ENCODE peak calls at places on chromosomes 1 and 21, in nine cellular contexts. A is sigmoid colon; C is hepatocyte; V is naive thymus-derived CD4-positive, alpha-beta T cell; I is GM23248; J is AG10803; S is lung; T is heart left ventricle; X is bronchial epithelial cell. U is an unnamed sample.
A peak's percentile ranks its signal among the peaks of the same experiment; 100 is the strongest.

GRCh38 chr1:205569411-205570172 is 62.2 kb downstream of the ELK4 start:
- DNase-seq in A (peak; percentile 59), C (no peak), V (no peak), I (no peak), J (no peak), S (no peak), T (no peak), X (no peak), U (no peak)

GRCh38 chr1:180360333-180361075 is 130.4 kb downstream of the LHX4 start:
- DNase-seq in A (no peak), C (no peak), V (no peak), I (peak; percentile 75), J (peak; percentile 22), S (no peak), T (no peak), X (peak; percentile 81), U (no peak)

GRCh38 chr1:163922743-163923186 is 601.0 kb downstream of the NUF2 start:
- DNase-seq in A (no peak), C (no peak), V (no peak), I (no peak), J (peak; percentile 4), S (no peak), T (no peak), X (no peak), U (no peak)

GRCh38 chr1:229062135-229062534 is 208.8 kb upstream of the RAB4A start:
- DNase-seq in A (peak; percentile 76), C (no peak), V (no peak), I (no peak), J (no peak), S (no peak), T (no peak), X (no peak), U (no peak)

GRCh38 chr1:184970691-184971161 is 3.6 kb downstream of the NIBAN1 start:
- DNase-seq in A (no peak), C (no peak), V (no peak), I (peak; percentile 53), J (peak; percentile 35), S (no peak), T (no peak), X (peak; percentile 35), U (no peak)

GRCh38 chr1:110556471-110556807 is 37.5 kb upstream of the KCNA10 start:
- DNase-seq in A (peak; percentile 79), C (no peak), V (no peak), I (no peak), J (no peak), S (no peak), T (no peak), X (no peak), U (no peak)

GRCh38 chr21:25916226-25916625 is 181.5 kb downstream of the GABPA start:
- DNase-seq in A (no peak), C (no peak), V (no peak), I (no peak), J (no peak), S (no peak), T (no peak), X (peak; percentile 63), U (no peak)

GRCh38 chr1:55476445-55477015 is 261.4 kb upstream of the USP24 start:
- DNase-seq in A (no peak), C (peak; percentile 19), V (no peak), I (no peak), J (peak; percentile 67), S (no peak), T (no peak), X (no peak), U (no peak)

GRCh38 chr1:208461680-208462079 is 217.5 kb upstream of the PLXNA2 start:
- DNase-seq in A (no peak), C (no peak), V (no peak), I (no peak), J (no peak), S (no peak), T (no peak), X (peak; percentile 12), U (peak; percentile 55)

GRCh38 chr1:51548986-51549619 is 30.0 kb upstream of the EPS15 start:
- DNase-seq in A (no peak), C (no peak), V (peak; percentile 6), I (no peak), J (peak; percentile 58), S (no peak), T (no peak), X (no peak), U (no peak)

GRCh38 chr1:234845097-234845660 is 235.2 kb upstream of the IRF2BP2 start:
- DNase-seq in A (no peak), C (no peak), V (peak; percentile 71), I (no peak), J (no peak), S (no peak), T (no peak), X (peak; percentile 40), U (no peak)

GRCh38 chr21:34890724-34891609 is 158.1 kb downstream of the RUNX1 start:
- DNase-seq in A (peak; percentile 75), C (peak; percentile 52), V (peak; percentile 17), I (peak; percentile 62), J (peak; percentile 57), S (no peak), T (no peak), X (peak; percentile 17), U (peak; percentile 67)

GRCh38 chr1:241605146-241605805 is 34.9 kb downstream of the CHML start:
- DNase-seq in A (no peak), C (peak; percentile 20), V (no peak), I (no peak), J (no peak), S (no peak), T (no peak), X (peak; percentile 56), U (peak; percentile 73)

DNA sequence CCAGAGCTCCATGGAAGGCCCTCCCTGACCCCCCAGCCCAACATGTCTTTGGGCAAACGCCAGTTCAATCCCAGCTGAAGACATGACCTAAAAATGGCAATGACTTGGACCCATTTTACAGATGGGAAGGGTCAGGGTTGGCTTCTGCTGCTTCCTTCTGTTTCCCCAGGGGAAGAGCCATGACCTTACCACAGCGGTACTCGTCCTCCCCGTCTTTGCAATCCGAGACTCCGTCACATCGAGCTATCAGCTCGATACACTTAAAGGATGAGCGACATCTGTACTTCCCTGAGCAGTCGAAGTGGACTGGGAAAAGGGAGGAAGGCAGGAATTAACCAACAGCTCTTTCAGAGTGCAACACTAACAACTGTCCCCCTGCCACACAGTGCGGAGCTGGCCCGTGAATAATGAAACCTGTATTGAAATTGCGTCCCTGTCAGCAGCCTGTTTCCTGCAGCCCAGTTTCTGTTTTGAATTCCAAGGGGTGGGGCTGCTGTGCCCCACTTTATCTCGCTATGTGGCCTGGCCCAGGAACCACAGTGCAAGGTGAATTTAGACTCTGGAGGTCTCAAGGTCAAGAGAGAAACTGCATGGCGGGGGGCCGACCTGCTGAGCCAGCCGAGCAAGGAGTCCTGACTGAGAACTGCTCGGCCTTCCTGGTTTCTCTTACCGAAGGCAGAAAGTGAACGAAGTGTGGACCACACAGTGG is 7.0 kb downstream of the TMPRSS3 start:
- DNase-seq in A (peak; percentile 22), C (no peak), V (no peak), I (no peak), J (no peak), S (no peak), T (no peak), X (no peak), U (no peak)
- H3K4me3 ChIP-seq in A (no peak overlapping the region), C (no peak overlapping the region), V (no peak overlapping the region), I (no peak overlapping the region), J (no peak overlapping the region), S (no peak overlapping the region), T (no peak overlapping the region), X (no peak overlapping the region), U (no peak overlapping the region)

DNA sequence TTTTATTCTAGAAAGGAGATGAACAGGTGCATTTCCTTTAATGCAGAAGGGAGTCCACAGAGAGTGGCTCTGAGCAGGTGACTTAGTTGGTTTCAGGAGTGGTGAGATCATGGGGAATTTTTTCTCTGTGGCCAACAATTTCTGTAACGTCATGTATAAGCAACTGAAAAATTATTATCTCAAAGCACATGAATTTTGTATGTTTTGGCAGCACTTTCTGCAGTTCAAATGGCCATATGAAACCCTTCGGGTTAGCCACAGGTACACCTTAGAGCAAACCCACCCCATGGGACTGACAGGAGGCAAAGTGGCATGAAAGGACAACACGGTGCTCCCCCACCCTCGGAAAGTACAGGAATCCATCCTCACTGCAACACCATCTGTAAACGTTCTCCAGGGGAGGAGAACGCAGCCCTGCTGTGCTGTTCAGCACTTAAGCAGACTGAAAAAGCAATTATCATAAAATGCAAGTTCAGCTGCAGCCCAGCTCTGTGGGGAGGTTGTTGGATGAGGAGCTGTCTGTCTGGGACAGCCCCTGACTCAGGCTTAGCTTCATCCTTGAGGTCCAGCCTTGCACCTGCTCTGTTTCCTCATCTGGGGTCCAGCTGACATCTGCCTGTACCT is 55.8 kb upstream of the CLDN14 start:
- DNase-seq in A (no peak), C (no peak), V (no peak), I (no peak), J (no peak), S (no peak), T (no peak), X (no peak), U (no peak)
- H3K4me3 ChIP-seq in A (no peak overlapping the region), C (no peak overlapping the region), V (no peak overlapping the region), I (no peak overlapping the region), J (no peak overlapping the region), S (no peak overlapping the region), T (no peak overlapping the region), X (no peak overlapping the region), U (no peak overlapping the region)

DNA sequence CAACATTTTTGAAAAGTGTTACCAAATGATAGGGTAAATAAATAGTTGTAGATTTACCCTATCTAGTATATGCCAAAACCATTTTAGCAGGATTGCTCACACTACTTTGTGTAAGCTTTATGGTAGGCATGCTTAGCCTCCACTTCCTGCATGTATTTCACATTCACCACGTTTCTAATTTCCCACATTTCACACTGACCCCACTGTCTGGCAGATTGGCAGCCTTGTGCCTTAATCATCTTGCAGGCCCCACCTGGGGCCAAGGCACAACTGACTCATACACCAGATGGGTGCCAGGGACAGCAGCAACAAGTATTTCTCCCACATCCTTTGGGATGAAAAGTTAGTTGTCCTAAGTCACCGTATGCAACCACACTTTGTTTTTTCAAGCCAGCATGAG is 21.2 kb upstream of the CENPF start:
- DNase-seq in A (no peak), C (no peak), V (no peak), I (peak; percentile 91), J (peak; percentile 96), S (no peak), T (no peak), X (peak; percentile 93), U (peak; percentile 63)
- H3K4me3 ChIP-seq in A (no peak overlapping the region), C (no peak overlapping the region), V (no peak overlapping the region), I (no peak overlapping the region), J (no peak overlapping the region), S (no peak overlapping the region), T (no peak overlapping the region), X (no peak overlapping the region), U (no peak overlapping the region)

GRCh38 chr21:14070049-14070893 is 140.5 kb downstream of the LIPI start:
- DNase-seq in A (no peak), C (no peak), V (no peak), I (no peak), J (no peak), S (no peak), T (no peak), X (no peak), U (no peak)

GRCh38 chr21:14058566-14058965 is 152.2 kb downstream of the LIPI start:
- DNase-seq in A (no peak), C (no peak), V (no peak), I (no peak), J (no peak), S (no peak), T (no peak), X (no peak), U (no peak)

DNA sequence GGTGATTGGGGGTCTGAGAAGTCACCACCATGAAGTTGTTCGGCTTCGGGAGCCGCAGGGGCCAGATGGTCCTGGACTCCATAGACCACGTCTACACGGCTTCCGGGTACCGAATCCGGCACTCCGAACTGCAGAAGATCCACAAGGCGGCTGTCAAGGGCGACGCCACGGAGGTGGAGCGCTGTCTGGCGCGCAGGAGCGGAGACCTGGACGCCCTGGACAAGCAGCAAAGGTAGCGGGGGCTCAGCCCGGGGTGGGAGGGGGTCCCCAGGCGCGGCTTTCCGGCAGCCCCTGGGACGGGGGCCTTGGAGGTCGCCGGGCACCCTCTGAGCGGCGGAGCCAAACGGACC is 146.5 kb downstream of the LIPI start:
- DNase-seq in A (no peak), C (no peak), V (no peak), I (peak; percentile 76), J (no peak), S (no peak), T (no peak), X (no peak), U (no peak)
- H3K4me3 ChIP-seq in A (no peak overlapping the region), C (no peak overlapping the region), V (no peak overlapping the region), I (peak overlapping the region; percentile 83), J (no peak overlapping the region), S (no peak overlapping the region), T (no peak overlapping the region), X (no peak overlapping the region), U (no peak overlapping the region)